ENCODE peak calls at places on chromosomes 1 and 21, in seven cellular contexts. B is lower lobe of right lung, S is colonic mucosa, P is tibial artery, T is neural progenitor cell, L is right atrium auricular region, Y is transverse colon. V is an unnamed sample.

GRCh38 chr1:214670098-214670497 is 67.1 kb downstream of the CENPF start:
- DNase-seq in P (peak; percentile 28), L (no peak), Y (no peak), T (no peak), B (peak; percentile 47), S (peak; percentile 20), V (peak; percentile 56)

GRCh38 chr1:51347398-51348146 is 17.2 kb upstream of the TTC39A start:
- DNase-seq in T (no peak), L (no peak), S (no peak), B (no peak), P (no peak), Y (no peak), V (no peak)

GRCh38 chr1:9861371-9861770 is 37.6 kb upstream of the CLSTN1 start:
- DNase-seq in S (no peak), B (no peak), P (no peak), Y (no peak), L (no peak), T (peak; percentile 35), V (peak; percentile 62)

GRCh38 chr1:2393471-2393877 is 1.8 kb downstream of the RER1 start:
- DNase-seq in B (no peak), S (peak; percentile 60), T (no peak), P (no peak), Y (peak; percentile 50), L (no peak), V (no peak)

GRCh38 chr1:93963585-93963984 is 54.4 kb upstream of the GCLM start:
- DNase-seq in L (no peak), P (no peak), S (peak; percentile 47), T (no peak), Y (peak; percentile 41), B (no peak), V (no peak)

GRCh38 chr1:22754106-22754768 is 43.6 kb downstream of the EPHB2 start:
- DNase-seq in S (no peak), Y (no peak), L (no peak), B (no peak), P (no peak), T (no peak), V (no peak)

GRCh38 chr1:61477301-61477700 is 247.6 kb downstream of the TM2D1 start:
- DNase-seq in S (no peak), Y (no peak), T (peak; percentile 17), P (no peak), L (no peak), B (no peak), V (no peak)

GRCh38 chr1:237736372-237737029 is 154.2 kb downstream of the ZP4 start:
- DNase-seq in B (no peak), Y (no peak), P (no peak), T (peak; percentile 42), S (no peak), L (no peak), V (no peak)

GRCh38 chr1:38512789-38513188 is 346.8 kb downstream of the RRAGC start:
- DNase-seq in L (no peak), Y (no peak), S (no peak), P (no peak), T (no peak), B (peak; percentile 55), V (peak; percentile 37)

GRCh38 chr1:202625416-202626360 is 84.6 kb downstream of the SYT2 start:
- DNase-seq in Y (peak; percentile 77), S (peak; percentile 73), T (peak; percentile 85), P (peak; percentile 51), L (peak; percentile 65), B (peak; percentile 77), V (peak; percentile 88)

GRCh38 chr1:227792216-227793078 is 23.0 kb upstream of the PRSS38 start:
- DNase-seq in B (no peak), T (peak; percentile 38), L (peak; percentile 42), S (no peak), Y (no peak), P (no peak), V (no peak)

GRCh38 chr1:78676347-78676982 is 26.8 kb downstream of the IFI44 start:
- DNase-seq in Y (peak; percentile 38), L (peak; percentile 70), B (no peak), S (peak; percentile 51), P (peak; percentile 67), T (peak; percentile 74), V (peak; percentile 24)

GRCh38 chr1:33272509-33272908 is 16.2 kb downstream of the ZNF362 start:
- DNase-seq in L (no peak), S (no peak), T (no peak), P (no peak), Y (no peak), B (no peak), V (no peak)

GRCh38 chr1:52579415-52579814 is 22.8 kb upstream of the GPX7 start:
- DNase-seq in P (no peak), L (no peak), B (no peak), T (no peak), S (no peak), Y (no peak), V (no peak)

GRCh38 chr1:233908092-233908491 is 3.6 kb downstream of the SLC35F3 start:
- DNase-seq in Y (no peak), T (no peak), B (no peak), L (no peak), S (no peak), P (no peak), V (no peak)

GRCh38 chr1:55559802-55560201 is 344.6 kb upstream of the USP24 start:
- DNase-seq in T (no peak), Y (no peak), B (no peak), L (no peak), P (no peak), S (no peak), V (no peak)

GRCh38 chr1:93776728-93777127 is 95.1 kb upstream of the BCAR3 start:
- DNase-seq in T (no peak), Y (no peak), L (no peak), B (no peak), P (no peak), S (no peak), V (no peak)

GRCh38 chr1:213989071-213989739 is 1.4 kb downstream of the PROX1 start:
- DNase-seq in Y (no peak), P (no peak), T (peak; percentile 58), S (no peak), B (no peak), L (no peak), V (peak; percentile 72)

DNA sequence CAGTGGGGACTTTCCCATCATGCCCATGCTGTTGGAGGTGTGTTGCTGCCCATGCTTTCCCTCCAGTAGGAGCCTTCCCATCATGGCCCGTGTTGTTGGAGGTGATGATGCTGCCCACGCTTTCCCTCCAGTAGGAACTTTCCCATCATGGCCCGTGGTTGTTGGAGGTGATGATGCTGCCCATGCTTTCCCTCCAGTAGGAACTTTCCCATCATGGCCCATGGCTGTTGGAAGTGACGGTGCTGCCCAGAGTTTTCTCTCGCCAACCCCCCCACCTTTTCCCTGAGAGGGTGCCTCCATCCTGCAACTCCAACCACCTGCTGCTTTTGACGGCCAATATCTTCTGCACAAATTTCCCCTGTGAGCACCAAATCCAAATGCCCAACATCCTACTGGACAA is 205.7 kb downstream of the TOMM20 start:
- DNase-seq in L (no peak), Y (no peak), S (no peak), T (no peak), P (no peak), B (no peak), V (no peak)
- H3K4me1 ChIP-seq in L (peaks cover 71% of the 10 kb centered on the region), Y (peaks cover 32% of the 10 kb centered on the region), S (peaks cover 13% of the 10 kb centered on the region), T (peaks cover 23% of the 10 kb centered on the region), P (peaks cover 56% of the 10 kb centered on the region), B (peaks cover 68% of the 10 kb centered on the region), V (no peaks in the 10 kb centered on the region)

GRCh38 chr1:247287460-247287859 is 31.6 kb downstream of the VN1R5 start:
- DNase-seq in L (peak; percentile 38), S (peak; percentile 14), P (no peak), T (no peak), B (no peak), Y (no peak), V (peak; percentile 38)
- TF ChIP-seq CTCF in L (no peak), S (no peak), P (no peak), T (peak; percentile 26), B (no peak), Y (no peak), V (peak; percentile 42)

GRCh38 chr21:22885614-22886013 is 1887.4 kb downstream of the NCAM2 start:
- DNase-seq in T (no peak), S (no peak), L (no peak), Y (no peak), P (no peak), B (no peak), V (no peak)

GRCh38 chr21:22889445-22889844 is 1891.2 kb downstream of the NCAM2 start:
- DNase-seq in B (no peak), L (no peak), S (no peak), P (no peak), T (no peak), Y (no peak), V (no peak)

GRCh38 chr21:22880573-22880972 is 1882.4 kb downstream of the NCAM2 start:
- DNase-seq in T (no peak), L (no peak), B (no peak), S (no peak), P (no peak), Y (no peak), V (no peak)

GRCh38 chr21:22881131-22881530 is 1882.9 kb downstream of the NCAM2 start:
- DNase-seq in S (no peak), L (no peak), B (no peak), Y (no peak), P (no peak), T (no peak), V (no peak)

DNA sequence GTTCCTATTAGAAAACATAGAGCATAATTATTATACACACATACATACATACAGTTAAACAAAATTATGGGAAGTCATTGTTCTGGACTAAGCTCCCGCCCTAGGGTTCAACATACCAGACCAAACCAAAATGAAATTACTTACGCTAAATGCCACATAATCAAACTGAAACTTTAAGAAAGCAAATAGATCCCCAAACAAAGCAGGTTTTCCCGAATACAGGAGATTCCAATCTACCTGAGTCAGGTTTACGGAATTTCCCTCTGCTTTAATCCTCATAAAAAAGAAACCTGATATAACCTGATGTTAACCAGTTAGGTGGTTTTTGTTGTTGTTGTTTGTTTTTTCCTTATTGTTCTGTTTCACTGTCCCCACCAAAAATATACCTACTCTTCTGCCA is 1886.9 kb downstream of the NCAM2 start:
- DNase-seq in B (no peak), P (no peak), S (no peak), Y (no peak), L (no peak), T (peak; percentile 3), V (no peak)
- H3K9me3 ChIP-seq in B (no peaks in the 10 kb centered on the region), P (no peaks in the 10 kb centered on the region), S (no peaks in the 10 kb centered on the region), Y (no peaks in the 10 kb centered on the region), L (no peaks in the 10 kb centered on the region), T (no peaks in the 10 kb centered on the region), V (no peaks in the 10 kb centered on the region)

GRCh38 chr1:85462931-85463665 is 1.9 kb downstream of the DDAH1 start:
- DNase-seq in B (no peak), T (no peak), P (no peak), S (no peak), L (no peak), Y (no peak), V (peak; percentile 8)
- H3K4me1 ChIP-seq in B (peaks cover 39% of the 10 kb centered on the region), T (peaks cover 5% of the 10 kb centered on the region), P (peaks cover 23% of the 10 kb centered on the region), S (peaks cover 9% of the 10 kb centered on the region), L (peaks cover 32% of the 10 kb centered on the region), Y (peaks cover 41% of the 10 kb centered on the region), V (no peaks in the 10 kb centered on the region)

GRCh38 chr1:232613752-232614381 is 16.1 kb downstream of the SIPA1L2 start:
- DNase-seq in L (no peak), B (no peak), P (no peak), T (no peak), S (no peak), Y (no peak), V (no peak)
- TF ChIP-seq CTCF in L (no peak), B (no peak), P (no peak), T (no peak), S (no peak), Y (no peak), V (no peak)

GRCh38 chr21:25175938-25176337 is 431.3 kb downstream of the MRPL39 start:
- DNase-seq in P (no peak), B (no peak), L (no peak), T (no peak), S (no peak), Y (no peak), V (no peak)
- H3K9me3 ChIP-seq in P (no peaks in the 10 kb centered on the region), B (no peaks in the 10 kb centered on the region), L (no peaks in the 10 kb centered on the region), T (no peaks in the 10 kb centered on the region), S (no peaks in the 10 kb centered on the region), Y (no peaks in the 10 kb centered on the region), V (no peaks in the 10 kb centered on the region)

V was measured in BE2C.